ENCODE peak calls at places on chromosomes 4 and X, in six cellular contexts. W is NCI-H1105, U is endodermal cell, L is transverse colon, M is foreskin melanocyte, O is bronchial epithelial cell. Y is an unnamed sample.

GRCh38 chr4:15684498-15684897 is 2.9 kb downstream of the FAM200B start:
- DNase-seq in U (no peak), O (no peak), W (no peak), L (no peak), M (no peak), Y (no peak)

GRCh38 chr4:184250795-184251679 is 33.4 kb upstream of the ENPP6 start:
- DNase-seq in W (peak), M (peak), O (peak), U (no peak), L (no peak), Y (no peak)

GRCh38 chr4:8381814-8382581 is 58.5 kb downstream of the ACOX3 start:
- DNase-seq in U (no peak), M (no peak), L (no peak), O (no peak), W (no peak), Y (no peak)

GRCh38 chr4:181659202-181659601 is 584.0 kb upstream of the TENM3 start:
- DNase-seq in L (no peak), U (no peak), M (no peak), O (no peak), W (no peak), Y (no peak)

GRCh38 chrX:63471004-63471403 is 119.9 kb upstream of the SPIN4 start:
- DNase-seq in M (no peak), U (no peak), O (no peak), L (no peak), W (no peak), Y (no peak)

GRCh38 chr4:28225005-28225404 is 1364.4 kb downstream of the STIM2 start:
- DNase-seq in M (no peak), W (no peak), O (peak), U (peak), L (no peak), Y (no peak)

GRCh38 chrX:109373468-109373867 is 108.4 kb downstream of the GUCY2F start:
- DNase-seq in O (no peak), W (no peak), L (no peak), M (no peak), U (no peak), Y (no peak)

GRCh38 chr4:153513596-153513995 is 47.4 kb downstream of the TMEM131L start:
- DNase-seq in W (no peak), U (no peak), L (no peak), M (peak), O (peak), Y (no peak)

GRCh38 chr4:1183985-1184773 is 11.8 kb upstream of the SPON2 start:
- DNase-seq in L (no peak), U (no peak), M (no peak), O (no peak), W (no peak), Y (no peak)

GRCh38 chrX:21132686-21133393 is 241.4 kb upstream of the CNKSR2 start:
- DNase-seq in W (no peak), U (no peak), O (peak), L (no peak), M (peak), Y (no peak)

GRCh38 chrX:129984196-129984962 is 1.9 kb downstream of the BCORL1 start:
- DNase-seq in U (peak), M (no peak), L (peak), W (no peak), O (no peak), Y (no peak)

GRCh38 chrX:28099166-28099565 is 117.9 kb upstream of the DCAF8L1 start:
- DNase-seq in U (no peak), O (no peak), L (no peak), M (no peak), W (no peak), Y (no peak)

GRCh38 chr4:59553739-59554126 is 1646.4 kb upstream of the ADGRL3 start:
- DNase-seq in M (peak), U (no peak), W (no peak), O (peak), L (no peak), Y (no peak)

GRCh38 chr4:177367336-177367735 is 57.7 kb downstream of the NEIL3 start:
- DNase-seq in U (peak), O (peak), L (no peak), W (no peak), M (no peak), Y (no peak)

GRCh38 chr4:21801661-21802355 is 146.8 kb downstream of the KCNIP4 start:
- DNase-seq in O (no peak), W (no peak), L (no peak), M (peak), U (no peak), Y (no peak)

GRCh38 chr4:105632599-105632998 is 75.9 kb downstream of the INTS12 start:
- DNase-seq in O (no peak), W (no peak), L (no peak), U (peak), M (no peak), Y (no peak)

GRCh38 chrX:44765556-44765955 is 78.3 kb upstream of the DUSP21 start:
- DNase-seq in U (no peak), L (no peak), O (no peak), W (no peak), M (no peak), Y (no peak)

GRCh38 chr4:145755802-145756201 is 75.9 kb downstream of the C4orf51 start:
- DNase-seq in M (no peak), O (no peak), W (no peak), L (no peak), U (no peak), Y (no peak)

GRCh38 chr4:74451214-74451661 is 6.3 kb downstream of the AREG start:
- DNase-seq in M (peak), W (no peak), U (no peak), O (peak), L (no peak), Y (no peak)

GRCh38 chr4:175657571-175657970 is 154.5 kb downstream of the GPM6A start:
- DNase-seq in W (no peak), L (no peak), U (no peak), M (no peak), O (peak), Y (no peak)

GRCh38 chrX:153922932-153923857 is 2.9 kb downstream of the ARHGAP4 start:
- DNase-seq in O (no peak), L (peak), U (no peak), M (no peak), W (peak), Y (no peak)

GRCh38 chr4:96379524-96379923 is 539.6 kb downstream of the PDHA2 start:
- DNase-seq in L (no peak), M (no peak), W (no peak), U (no peak), O (no peak), Y (no peak)